ENCODE peak calls at places on chromosomes 13 and 19, in four cellular contexts. One of them, this sample, is unnamed.

GRCh38 chr13:61648546-61648945 is 232.9 kb upstream of the PCDH20 start:
- DNase-seq in HCT116: no peak
- DNase-seq in colonic mucosa: no peak
- DNase-seq in IMR-90: no peak
- DNase-seq in this sample: no peak

GRCh38 chr19:3163230-3163886 is 15.2 kb upstream of the S1PR4 start:
- DNase-seq in colonic mucosa: peak; percentile 68
- DNase-seq in IMR-90: peak; percentile 43
- DNase-seq in HCT116: no peak
- DNase-seq in this sample: peak; percentile 98

GRCh38 chr19:51366999-51367564 is 894 bp upstream of the ETFB start:
- DNase-seq in colonic mucosa: no peak
- DNase-seq in HCT116: no peak
- DNase-seq in IMR-90: no peak
- DNase-seq in this sample: no peak

GRCh38 chr19:40465025-40465780 is at the start of gene BLVRB:
- DNase-seq in HCT116: no peak
- DNase-seq in IMR-90: peak; percentile 52
- DNase-seq in colonic mucosa: no peak
- DNase-seq in this sample: no peak

GRCh38 chr13:105410602-105411001 is 1124.9 kb downstream of the EFNB2 start:
- DNase-seq in colonic mucosa: peak; percentile 69
- DNase-seq in HCT116: peak; percentile 23
- DNase-seq in IMR-90: peak; percentile 12
- DNase-seq in this sample: peak; percentile 50

GRCh38 chr13:97194473-97194872 is 27.7 kb upstream of the MBNL2 start:
- DNase-seq in HCT116: peak; percentile 48
- DNase-seq in colonic mucosa: no peak
- DNase-seq in IMR-90: peak; percentile 78
- DNase-seq in this sample: no peak

GRCh38 chr13:63287926-63288325 is 1872.3 kb upstream of the PCDH20 start:
- DNase-seq in colonic mucosa: no peak
- DNase-seq in HCT116: no peak
- DNase-seq in IMR-90: no peak
- DNase-seq in this sample: no peak

GRCh38 chr13:102141625-102142472 is 260.0 kb downstream of the FGF14 start:
- DNase-seq in HCT116: no peak
- DNase-seq in colonic mucosa: no peak
- DNase-seq in IMR-90: peak; percentile 35
- DNase-seq in this sample: peak; percentile 1

GRCh38 chr19:3345850-3346460 is 20.4 kb upstream of the NFIC start:
- DNase-seq in colonic mucosa: no peak
- DNase-seq in IMR-90: no peak
- DNase-seq in HCT116: no peak
- DNase-seq in this sample: peak; percentile 38

GRCh38 chr13:52809310-52809769 is 39.1 kb downstream of the PCDH8 start:
- DNase-seq in colonic mucosa: peak; percentile 64
- DNase-seq in IMR-90: peak; percentile 39
- DNase-seq in HCT116: peak; percentile 72
- DNase-seq in this sample: peak; percentile 93

GRCh38 chr13:41199061-41199460 is 4.7 kb upstream of the KBTBD7 start:
- DNase-seq in IMR-90: no peak
- DNase-seq in colonic mucosa: no peak
- DNase-seq in HCT116: no peak
- DNase-seq in this sample: no peak

GRCh38 chr13:41196011-41196410 is 1.6 kb upstream of the KBTBD7 start:
- DNase-seq in colonic mucosa: no peak
- DNase-seq in IMR-90: no peak
- DNase-seq in HCT116: no peak
- DNase-seq in this sample: no peak

GRCh38 chr13:41196620-41197019 is 2.3 kb upstream of the KBTBD7 start:
- DNase-seq in HCT116: no peak
- DNase-seq in colonic mucosa: no peak
- DNase-seq in IMR-90: no peak
- DNase-seq in this sample: peak; percentile 10

GRCh38 chr13:41200126-41200525 is 5.8 kb upstream of the KBTBD7 start:
- DNase-seq in IMR-90: no peak
- DNase-seq in colonic mucosa: no peak
- DNase-seq in HCT116: no peak
- DNase-seq in this sample: no peak

GRCh38 chr13:41199526-41199925 is 5.2 kb upstream of the KBTBD7 start:
- DNase-seq in colonic mucosa: no peak
- DNase-seq in HCT116: no peak
- DNase-seq in IMR-90: no peak
- DNase-seq in this sample: no peak
- H3K4me3 ChIP-seq in colonic mucosa: no peak overlapping the region
- H3K4me3 ChIP-seq in HCT116: no peak overlapping the region
- H3K4me3 ChIP-seq in IMR-90: no peak overlapping the region
- H3K4me3 ChIP-seq in this sample: no peak overlapping the region

GRCh38 chr13:68584776-68585175 is 1354.6 kb upstream of the PCDH9 start:
- DNase-seq in HCT116: no peak
- DNase-seq in colonic mucosa: no peak
- DNase-seq in IMR-90: no peak
- DNase-seq in this sample: no peak

GRCh38 chr13:68588623-68589022 is 1358.5 kb upstream of the PCDH9 start:
- DNase-seq in IMR-90: no peak
- DNase-seq in colonic mucosa: no peak
- DNase-seq in HCT116: no peak
- DNase-seq in this sample: no peak
- H3K27me3 ChIP-seq in IMR-90: no peaks in the 10 kb centered on the region
- H3K27me3 ChIP-seq in colonic mucosa: no peaks in the 10 kb centered on the region
- H3K27me3 ChIP-seq in HCT116: no peaks in the 10 kb centered on the region
- H3K27me3 ChIP-seq in this sample: no peaks in the 10 kb centered on the region

GRCh38 chr19:47600246-47601179 is 8.4 kb upstream of the BICRA start:
- DNase-seq in colonic mucosa: peak; percentile 100
- DNase-seq in HCT116: peak; percentile 96
- DNase-seq in IMR-90: peak; percentile 98
- DNase-seq in this sample: peak; percentile 99

GRCh38 chr19:47595937-47596336 is 13.0 kb upstream of the BICRA start:
- DNase-seq in colonic mucosa: no peak
- DNase-seq in IMR-90: no peak
- DNase-seq in HCT116: no peak
- DNase-seq in this sample: no peak

GRCh38 chr19:47598407-47599349 is 10.3 kb upstream of the BICRA start:
- DNase-seq in IMR-90: peak; percentile 96
- DNase-seq in HCT116: peak; percentile 61
- DNase-seq in colonic mucosa: peak; percentile 53
- DNase-seq in this sample: peak; percentile 86

GRCh38 chr19:47603706-47604310 is 5.1 kb upstream of the BICRA start:
- DNase-seq in HCT116: no peak
- DNase-seq in IMR-90: no peak
- DNase-seq in colonic mucosa: no peak
- DNase-seq in this sample: no peak

GRCh38 chr19:47601180-47601904 is 7.6 kb upstream of the BICRA start:
- DNase-seq in colonic mucosa: peak; percentile 86
- DNase-seq in IMR-90: no peak
- DNase-seq in HCT116: no peak
- DNase-seq in this sample: no peak
- H3K4me3 ChIP-seq in colonic mucosa: peak overlapping the region; percentile 46
- H3K4me3 ChIP-seq in IMR-90: no peak overlapping the region
- H3K4me3 ChIP-seq in HCT116: peak overlapping the region; percentile 86
- H3K4me3 ChIP-seq in this sample: peak overlapping the region; percentile 49

DNA sequence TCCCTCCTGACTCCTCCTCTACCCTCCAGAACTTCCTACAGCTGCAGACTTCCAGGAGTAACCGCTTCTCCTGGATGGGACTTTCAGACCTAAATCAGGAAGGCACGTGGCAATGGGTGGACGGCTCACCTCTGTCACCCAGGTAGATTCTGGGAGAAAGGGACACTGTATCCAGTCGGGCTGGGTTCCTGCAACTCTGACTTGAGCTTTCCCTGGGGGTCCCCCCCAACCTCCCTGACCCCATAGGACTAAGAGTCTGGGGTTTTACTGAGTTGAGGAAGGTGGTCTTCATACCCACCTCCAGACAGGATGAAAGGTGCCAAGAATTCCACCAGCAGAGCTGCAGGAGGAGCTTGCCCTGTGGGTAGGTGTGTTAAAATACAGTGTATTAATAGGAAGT is 4.4 kb downstream of the CLEC4M start:
- DNase-seq in HCT116: no peak
- DNase-seq in colonic mucosa: no peak
- DNase-seq in IMR-90: no peak
- DNase-seq in this sample: no peak
- H3K27me3 ChIP-seq in HCT116: peaks cover 3% of the 10 kb centered on the region
- H3K27me3 ChIP-seq in colonic mucosa: no peaks in the 10 kb centered on the region
- H3K27me3 ChIP-seq in IMR-90: peaks cover 10% of the 10 kb centered on the region
- H3K27me3 ChIP-seq in this sample: no peaks in the 10 kb centered on the region

DNA sequence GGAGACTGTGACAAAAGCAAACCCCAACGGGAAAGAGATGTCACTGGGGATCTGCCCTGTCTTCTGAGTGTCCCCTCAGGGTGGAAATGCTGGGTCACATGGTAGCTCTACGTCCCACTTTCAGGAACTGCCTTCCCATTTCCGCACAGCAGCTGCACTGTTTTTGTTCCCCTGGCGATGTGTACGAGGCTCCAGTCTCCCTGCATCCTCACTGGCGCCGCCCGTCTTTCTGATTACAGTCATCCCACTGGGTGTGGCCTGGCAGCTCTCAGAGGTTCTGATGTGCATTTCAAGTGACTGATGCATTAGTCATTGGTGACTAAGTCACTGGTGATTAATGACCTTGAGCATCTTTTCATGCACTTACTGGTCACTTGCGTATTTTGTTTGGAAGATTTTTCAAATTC is 21.2 kb downstream of the PCID2 start:
- DNase-seq in colonic mucosa: peak; percentile 50
- DNase-seq in HCT116: peak; percentile 98
- DNase-seq in IMR-90: peak; percentile 100
- DNase-seq in this sample: no peak
- H3K4me3 ChIP-seq in colonic mucosa: no peak overlapping the region
- H3K4me3 ChIP-seq in HCT116: peak overlapping the region; percentile 4
- H3K4me3 ChIP-seq in IMR-90: peak overlapping the region; percentile 7
- H3K4me3 ChIP-seq in this sample: no peak overlapping the region

GRCh38 chr19:49070416-49070815 is 2.1 kb downstream of the KCNA7 start:
- DNase-seq in IMR-90: no peak
- DNase-seq in colonic mucosa: no peak
- DNase-seq in HCT116: no peak
- DNase-seq in this sample: no peak
- H3K27me3 ChIP-seq in IMR-90: peaks cover 58% of the 10 kb centered on the region
- H3K27me3 ChIP-seq in colonic mucosa: peaks cover 43% of the 10 kb centered on the region
- H3K27me3 ChIP-seq in HCT116: no peaks in the 10 kb centered on the region
- H3K27me3 ChIP-seq in this sample: peaks cover 74% of the 10 kb centered on the region

This sample was measured in H7.